ENCODE peak calls at places on chromosomes 1 and 21, in seven cellular contexts. N is WTC11, F is K562, W is HCT116, D is HepG2, O is H1, H is GM12878. J is an unnamed sample.

GRCh38 chr1:51915958-51916357 is 37.4 kb upstream of the NRDC start:
- DNase-seq in N (no peak), F (no peak), W (no peak), D (no peak), O (no peak), H (no peak), J (no peak)

GRCh38 chr21:25759573-25759972 is 24.8 kb downstream of the GABPA start:
- DNase-seq in N (no peak), F (no peak), W (no peak), D (no peak), O (no peak), H (no peak), J (no peak)

GRCh38 chr1:84691139-84691783 is 1.0 kb upstream of the SSX2IP start:
- DNase-seq in N (no peak), F (no peak), W (no peak), D (no peak), O (no peak), H (no peak), J (no peak)

GRCh38 chr1:6438047-6438525 is 13.5 kb downstream of the ESPN start:
- DNase-seq in N (peak), F (peak), W (no peak), D (peak), O (peak), H (peak), J (peak)

GRCh38 chr1:198519639-198520501 is 20.6 kb downstream of the ATP6V1G3 start:
- DNase-seq in N (no peak), F (no peak), W (no peak), D (no peak), O (no peak), H (no peak), J (no peak)

GRCh38 chr21:46084709-46085108 is 13.2 kb upstream of the COL6A2 start:
- DNase-seq in N (no peak), F (no peak), W (no peak), D (no peak), O (no peak), H (no peak), J (no peak)

GRCh38 chr1:2930016-2930815 is 91.1 kb upstream of the ACTRT2 start:
- DNase-seq in N (no peak), F (no peak), W (no peak), D (no peak), O (no peak), H (no peak), J (no peak)

GRCh38 chr21:34668803-34669148 is at the start of gene CLIC6:
- DNase-seq in N (peak), F (no peak), W (no peak), D (no peak), O (no peak), H (no peak), J (no peak)

GRCh38 chr1:16727190-16728111 is 12.9 kb upstream of the RNU1-4 start:
- DNase-seq in N (peak), F (peak), W (peak), D (peak), O (peak), H (peak), J (peak)

GRCh38 chr1:235946570-235946981 is 79.9 kb upstream of the LYST start:
- DNase-seq in N (no peak), F (no peak), W (no peak), D (no peak), O (no peak), H (no peak), J (no peak)

GRCh38 chr1:231242516-231243198 is 1.6 kb downstream of the GNPAT start:
- DNase-seq in N (no peak), F (no peak), W (no peak), D (no peak), O (no peak), H (no peak), J (no peak)

GRCh38 chr1:2053217-2053616 is 3.0 kb downstream of the PRKCZ start:
- DNase-seq in N (no peak), F (no peak), W (no peak), D (no peak), O (no peak), H (no peak), J (no peak)

GRCh38 chr1:171185064-171185463 is at the start of gene FMO2:
- DNase-seq in N (no peak), F (no peak), W (no peak), D (no peak), O (no peak), H (no peak), J (no peak)

GRCh38 chr21:39715804-39716397 is 29.1 kb upstream of the IGSF5 start:
- DNase-seq in N (peak), F (peak), W (peak), D (peak), O (peak), H (no peak), J (peak)

GRCh38 chr1:57024855-57025254 is 59.0 kb upstream of the C8B start:
- DNase-seq in N (no peak), F (no peak), W (no peak), D (no peak), O (no peak), H (no peak), J (no peak)

GRCh38 chr1:9314711-9315379 is 22.2 kb downstream of the SPSB1 start:
- DNase-seq in N (no peak), F (no peak), W (no peak), D (no peak), O (no peak), H (no peak), J (no peak)

GRCh38 chr1:17538428-17539130 is 919 bp upstream of the ARHGEF10L start:
- DNase-seq in N (peak), F (no peak), W (no peak), D (peak), O (peak), H (no peak), J (peak)

GRCh38 chr1:165516469-165516868 is 27.3 kb upstream of the LRRC52 start:
- DNase-seq in N (no peak), F (no peak), W (no peak), D (no peak), O (no peak), H (no peak), J (no peak)
- TF ChIP-seq SP1 in N (no peak), F (no peak), W (no peak), D (no peak), O (no peak), H (no peak), J (no peak)

DNA sequence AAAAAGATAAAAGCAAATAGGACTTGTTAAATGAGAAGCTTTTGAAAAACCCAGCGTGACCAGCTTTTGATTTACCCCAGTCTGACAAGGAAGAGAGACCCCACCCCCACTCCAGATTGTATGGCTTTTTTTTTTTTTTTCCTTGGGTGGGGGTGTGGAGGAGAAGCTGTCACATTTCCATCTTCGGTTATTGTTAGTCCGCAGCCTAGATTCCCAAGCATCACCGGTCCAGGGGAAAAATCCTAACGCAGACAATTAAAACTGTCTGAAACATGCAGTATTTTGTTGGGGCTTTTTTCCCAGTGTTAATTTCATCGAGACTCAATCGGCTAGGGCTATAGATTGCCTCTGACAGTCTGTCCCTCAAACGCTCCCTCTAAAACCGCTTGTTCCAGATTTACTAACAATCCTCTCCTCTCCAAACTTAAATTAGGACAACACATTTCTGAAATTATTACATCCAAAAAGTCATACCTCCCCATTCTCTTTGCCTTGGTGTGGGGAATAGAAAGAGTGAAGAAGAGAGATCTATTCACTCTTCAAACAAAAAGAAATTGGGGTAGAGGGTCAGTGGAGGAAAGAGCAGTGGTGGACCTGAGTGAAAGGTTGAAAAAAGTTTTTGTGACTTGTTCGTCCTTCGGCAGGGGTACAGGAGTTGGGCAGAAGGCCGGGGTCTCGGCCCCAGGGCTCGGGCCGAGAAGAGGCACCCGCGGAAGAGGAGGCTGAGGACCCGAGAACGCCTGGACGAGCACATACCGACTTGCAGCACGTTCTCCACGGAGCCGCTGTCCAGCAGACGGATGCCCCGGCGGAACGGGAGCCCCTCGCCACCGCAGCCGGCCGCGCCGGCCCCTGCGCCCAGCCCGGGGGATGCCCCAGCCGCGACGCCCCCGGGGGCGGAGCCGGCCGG is 1.1 kb downstream of the ZSWIM5 start:
- DNase-seq in N (peak), F (no peak), W (no peak), D (peak), O (peak), H (no peak), J (peak)
- TF ChIP-seq SP1 in N (no peak), F (no peak), W (no peak), D (no peak), O (no peak), H (no peak), J (no peak)

GRCh38 chr1:200147094-200147493 is 119.6 kb downstream of the NR5A2 start:
- DNase-seq in N (no peak), F (no peak), W (no peak), D (no peak), O (no peak), H (no peak), J (no peak)

GRCh38 chr1:200154069-200154767 is 126.7 kb downstream of the NR5A2 start:
- DNase-seq in N (no peak), F (peak), W (no peak), D (no peak), O (no peak), H (peak), J (no peak)

GRCh38 chr1:200153277-200154055 is 126.0 kb downstream of the NR5A2 start:
- DNase-seq in N (no peak), F (no peak), W (no peak), D (no peak), O (no peak), H (peak), J (no peak)

GRCh38 chr1:200147742-200148141 is 120.2 kb downstream of the NR5A2 start:
- DNase-seq in N (no peak), F (no peak), W (no peak), D (no peak), O (no peak), H (no peak), J (no peak)

GRCh38 chr1:200150721-200151120 is 123.2 kb downstream of the NR5A2 start:
- DNase-seq in N (no peak), F (peak), W (peak), D (no peak), O (no peak), H (peak), J (peak)
- TF ChIP-seq SP1 in N (no peak), F (no peak), W (peak), D (no peak), O (no peak), H (no peak), J (no peak)

DNA sequence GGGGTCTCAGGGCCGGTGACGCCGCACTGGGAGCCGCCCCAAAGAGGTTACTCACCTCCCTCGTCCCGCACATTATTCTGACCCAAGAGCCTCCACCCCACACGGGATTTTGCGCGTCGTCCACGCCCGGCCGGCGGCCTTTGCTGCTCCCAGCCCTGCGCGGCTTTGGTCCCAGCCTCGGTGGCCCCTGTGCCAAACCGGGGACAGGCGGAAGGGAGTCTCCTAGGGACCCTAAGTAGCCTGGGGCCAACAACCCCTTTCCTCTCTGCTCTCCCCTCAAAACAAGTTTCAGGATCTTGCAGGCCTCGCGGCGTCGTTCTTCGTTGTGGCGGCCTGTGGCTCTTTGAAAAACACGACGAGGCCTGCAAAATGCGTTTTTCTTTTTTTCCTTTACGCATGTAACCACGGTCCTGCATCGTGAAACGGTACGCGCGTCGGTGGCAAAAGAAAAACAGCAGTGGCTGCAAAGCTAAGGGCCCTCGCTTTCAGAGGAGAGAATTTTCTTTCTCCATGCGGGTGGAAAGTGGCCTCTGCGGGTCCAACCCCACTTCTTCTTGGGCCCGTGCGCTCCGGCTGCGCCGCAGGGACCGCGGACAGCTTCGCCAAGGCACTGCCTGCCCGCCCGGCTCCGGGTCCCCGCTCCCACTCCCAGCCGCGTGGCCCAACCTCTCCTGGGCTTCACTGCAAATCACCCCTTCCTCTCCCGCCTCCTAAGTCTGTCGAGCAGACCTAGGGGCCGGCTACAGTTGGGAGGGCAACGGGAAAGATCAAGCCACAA is 816 bp upstream of the RUNX3 start:
- DNase-seq in N (no peak), F (no peak), W (no peak), D (no peak), O (peak), H (no peak), J (no peak)
- TF ChIP-seq SP1 in N (no peak), F (no peak), W (no peak), D (no peak), O (no peak), H (no peak), J (no peak)

GRCh38 chr1:41394918-41395598 is 33.8 kb downstream of the FOXO6 start:
- DNase-seq in N (peak), F (peak), W (no peak), D (no peak), O (peak), H (no peak), J (no peak)
- TF ChIP-seq SP1 in N (peak), F (no peak), W (no peak), D (no peak), O (peak), H (no peak), J (no peak)